ENCODE peak calls at places on chromosome 17, in four cellular contexts. B is GM13977; L is omental fat pad; I is CD8-positive, alpha-beta T cell. F is an unnamed sample.

GRCh38 chr17:38463451-38463858 is 35.2 kb downstream of the ARHGAP23 start:
- DNase-seq in B (no peak), L (no peak), I (no peak), F (no peak)

GRCh38 chr17:48052956-48053757 is 5.0 kb downstream of the NFE2L1 start:
- DNase-seq in I (no peak), B (no peak), L (no peak), F (no peak)

GRCh38 chr17:40321502-40322416 is 12.8 kb downstream of the RARA start:
- DNase-seq in I (no peak), B (no peak), L (no peak), F (no peak)

GRCh38 chr17:44002141-44002848 is 2.1 kb upstream of the NAGS start:
- DNase-seq in B (no peak), I (no peak), L (no peak), F (no peak)

GRCh38 chr17:83037084-83037950 is 42.1 kb upstream of the METRNL start:
- DNase-seq in I (no peak), L (no peak), B (no peak), F (no peak)

GRCh38 chr17:74785096-74785980 is 9.2 kb upstream of the NAT9 start:
- DNase-seq in B (no peak), L (no peak), I (no peak), F (no peak)

GRCh38 chr17:9484789-9485188 is 90.8 kb downstream of the STX8 start:
- DNase-seq in I (no peak), L (no peak), B (no peak), F (no peak)

GRCh38 chr17:77485089-77485833 is 344.5 kb downstream of the SEC14L1 start:
- DNase-seq in B (no peak), I (no peak), L (no peak), F (no peak)

GRCh38 chr17:2400474-2400866 is 390 bp downstream of the MNT start:
- DNase-seq in B (peak; percentile 67), L (no peak), I (peak; percentile 68), F (peak; percentile 49)

GRCh38 chr17:73232587-73233373 is 28.9 kb downstream of the CPSF4L start:
- DNase-seq in B (peak; percentile 53), L (no peak), I (peak; percentile 30), F (no peak)

GRCh38 chr17:29569245-29569950 is 897 bp downstream of the TP53I13 start:
- DNase-seq in B (no peak), L (peak; percentile 22), I (no peak), F (no peak)

GRCh38 chr17:74163836-74164235 is 39.6 kb upstream of the RPL38 start:
- DNase-seq in I (no peak), L (no peak), B (no peak), F (no peak)

GRCh38 chr17:40659909-40660308 is 5.1 kb downstream of the KRT222 start:
- DNase-seq in B (no peak), L (no peak), I (peak; percentile 28), F (no peak)

GRCh38 chr17:82304826-82305726 is 12.3 kb downstream of the CD7 start:
- DNase-seq in B (peak; percentile 28), L (no peak), I (peak; percentile 35), F (no peak)

GRCh38 chr17:82861393-82861775 is 21.6 kb upstream of the ZNF750 start:
- DNase-seq in L (no peak), B (no peak), I (no peak), F (no peak)

GRCh38 chr17:65292430-65292829 is 155.3 kb downstream of the RGS9 start:
- DNase-seq in L (no peak), I (no peak), B (no peak), F (no peak)

GRCh38 chr17:18960803-18961511 is 9.0 kb downstream of the SLC5A10 start:
- DNase-seq in I (peak; percentile 54), B (peak; percentile 91), L (peak; percentile 85), F (peak; percentile 89)

GRCh38 chr17:44587339-44587738 is 30.1 kb downstream of the FZD2 start:
- DNase-seq in I (no peak), B (no peak), L (peak; percentile 24), F (no peak)

GRCh38 chr17:45428954-45429337 is 3.7 kb downstream of the ARHGAP27 start:
- DNase-seq in I (no peak), L (no peak), B (peak; percentile 67), F (no peak)

GRCh38 chr17:82250868-82251500 is 22.1 kb downstream of the SLC16A3 start:
- DNase-seq in I (peak; percentile 14), B (no peak), L (no peak), F (no peak)

GRCh38 chr17:62987136-62987535 is 21.1 kb downstream of the TANC2 start:
- DNase-seq in I (no peak), L (no peak), B (no peak), F (no peak)
- TF ChIP-seq CTCF in I (no peak), L (no peak), B (no peak), F (peak; percentile 23)

DNA sequence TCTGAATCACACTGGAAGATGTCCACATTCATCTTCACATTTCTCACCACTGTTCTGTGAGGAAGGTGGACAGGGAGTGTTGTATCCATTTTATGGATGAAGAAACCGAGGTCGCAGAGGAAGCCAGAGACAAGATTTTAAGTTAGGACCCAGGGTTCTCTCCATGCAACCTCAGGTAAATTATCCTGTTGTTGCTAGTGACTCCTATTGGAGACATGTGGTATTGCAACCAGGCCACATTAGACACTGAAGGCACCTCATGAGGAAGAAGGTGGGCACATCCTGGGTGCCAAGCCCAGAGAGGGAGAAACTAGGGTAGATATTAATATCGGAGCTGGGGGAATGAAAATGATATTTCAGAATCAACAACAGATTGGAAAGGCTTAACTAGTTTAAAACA is 8.5 kb upstream of the WNT9B start:
- DNase-seq in I (no peak), B (no peak), L (no peak), F (no peak)
- TF ChIP-seq CTCF in I (peak; percentile 28), B (peak; percentile 44), L (no peak), F (peak; percentile 55)

GRCh38 chr17:57107498-57108101 is 22.6 kb downstream of the AKAP1 start:
- DNase-seq in L (no peak), B (no peak), I (no peak), F (no peak)

GRCh38 chr17:57106107-57106835 is 21.2 kb downstream of the AKAP1 start:
- DNase-seq in B (no peak), L (no peak), I (no peak), F (peak; percentile 15)

GRCh38 chr17:57108656-57109392 is 23.8 kb downstream of the AKAP1 start:
- DNase-seq in I (no peak), B (no peak), L (no peak), F (no peak)

GRCh38 chr17:57104461-57105175 is 19.6 kb downstream of the AKAP1 start:
- DNase-seq in B (no peak), I (no peak), L (no peak), F (no peak)

DNA sequence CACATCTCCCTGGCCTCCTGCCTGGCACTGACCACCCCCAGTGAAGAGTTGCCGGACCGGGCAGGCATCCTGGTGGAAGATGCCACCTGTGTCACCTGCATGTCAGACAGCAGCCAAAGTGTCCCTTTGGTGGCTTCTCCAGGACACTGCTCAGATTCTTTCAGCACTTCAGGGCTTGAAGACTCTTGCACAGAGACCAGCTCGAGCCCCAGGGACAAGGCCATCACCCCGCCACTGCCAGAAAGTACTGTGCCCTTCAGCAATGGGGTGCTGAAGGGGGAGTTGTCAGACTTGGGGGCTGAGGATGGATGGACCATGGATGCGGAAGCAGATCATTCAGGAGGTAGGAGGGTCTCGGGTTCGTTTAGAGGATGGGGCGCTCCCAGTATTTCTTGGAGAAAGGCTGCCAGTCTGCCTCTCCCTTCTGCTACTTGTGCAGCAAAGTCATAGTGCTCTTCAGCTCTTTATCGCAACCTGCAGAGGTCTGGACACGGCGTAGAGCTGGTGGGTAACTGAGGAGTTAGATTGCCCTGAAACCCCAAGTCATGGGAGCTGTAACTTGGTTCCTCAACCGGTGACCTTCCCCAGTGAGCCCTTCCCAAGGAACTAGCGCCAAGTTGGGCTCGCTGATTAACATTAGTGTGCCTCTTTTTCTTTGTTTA is 21.9 kb downstream of the AKAP1 start:
- DNase-seq in I (no peak), B (no peak), L (no peak), F (no peak)
- TF ChIP-seq CTCF in I (no peak), B (no peak), L (no peak), F (peak; percentile 5)

DNA sequence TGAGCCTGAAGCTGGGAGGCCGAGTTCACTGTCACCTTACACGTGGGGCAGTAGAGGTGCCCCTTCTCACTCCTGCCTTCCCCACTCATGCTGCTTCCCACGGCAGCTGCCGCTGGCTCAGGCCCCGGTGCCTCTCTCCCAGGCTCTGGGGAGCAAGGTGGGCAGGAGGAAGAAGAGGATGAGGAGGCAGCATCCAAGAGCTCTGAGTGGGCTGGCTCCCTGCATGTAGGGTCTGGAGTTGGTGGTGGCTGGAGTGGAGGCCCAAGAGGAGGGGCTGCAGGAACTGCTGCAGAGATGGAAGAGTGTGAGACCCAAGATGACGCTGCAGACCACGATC is 8.9 kb downstream of the NKIRAS2 start:
- DNase-seq in I (no peak), L (no peak), B (no peak), F (no peak)
- TF ChIP-seq CTCF in I (no peak), L (no peak), B (no peak), F (no peak)

GRCh38 chr17:59108400-59109102 is 1.9 kb upstream of the TRIM37 start:
- DNase-seq in L (no peak), I (no peak), B (no peak), F (no peak)

GRCh38 chr17:59105852-59106462 is 723 bp downstream of the TRIM37 start:
- DNase-seq in I (peak; percentile 86), B (no peak), L (peak; percentile 35), F (peak; percentile 28)

GRCh38 chr17:59110973-59111372 is 4.3 kb upstream of the TRIM37 start:
- DNase-seq in B (no peak), L (no peak), I (no peak), F (no peak)

GRCh38 chr17:59107306-59107670 is 608 bp upstream of the TRIM37 start:
- DNase-seq in I (no peak), B (no peak), L (no peak), F (no peak)

GRCh38 chr17:59106463-59107305 is at the start of gene TRIM37:
- DNase-seq in L (peak; percentile 83), I (peak; percentile 99), B (peak; percentile 98), F (peak; percentile 99)
- TF ChIP-seq CTCF in L (no peak), I (no peak), B (peak; percentile 20), F (peak; percentile 15)

DNA sequence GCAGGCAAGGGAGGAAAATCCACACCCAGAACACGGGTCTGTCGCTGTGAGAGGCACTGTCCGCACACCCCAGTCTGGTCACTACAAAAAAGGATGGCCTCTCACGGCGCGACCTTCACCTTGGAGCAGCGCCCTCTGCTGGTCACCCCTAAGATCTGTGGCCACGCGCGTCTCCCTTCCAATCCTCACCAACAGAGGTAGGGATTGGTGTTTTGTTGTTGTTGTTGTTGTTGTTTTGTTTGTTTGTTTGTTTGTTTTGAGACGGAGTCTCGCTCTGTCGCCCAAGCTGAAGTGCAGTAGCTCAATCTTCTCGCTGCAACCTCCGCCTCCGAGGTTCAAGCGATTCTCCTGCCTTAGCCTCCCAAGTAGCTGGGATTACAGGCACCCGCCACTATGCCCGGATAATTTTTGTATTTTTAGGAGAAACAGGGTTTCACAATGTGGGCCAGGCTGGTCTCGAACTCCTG is 15.0 kb upstream of the C17orf58 start:
- DNase-seq in L (peak; percentile 41), B (peak; percentile 63), I (peak; percentile 49), F (no peak)
- TF ChIP-seq CTCF in L (no peak), B (peak; percentile 79), I (peak; percentile 77), F (peak; percentile 73)

GRCh38 chr17:76132574-76133338 is 8.3 kb downstream of the FOXJ1 start:
- DNase-seq in L (no peak), B (no peak), I (no peak), F (peak; percentile 93)
- TF ChIP-seq CTCF in L (no peak), B (no peak), I (no peak), F (peak; percentile 60)